ENCODE peak calls at places on chromosomes 1 and 21, in five cellular contexts. E is lower leg skin, G is fibroblast of villous mesenchyme, I is GM06990, Q is cardiac fibroblast. V is an unnamed sample.

GRCh38 chr1:58457023-58457635 is 89.4 kb downstream of the OMA1 start:
- DNase-seq in Q (no peak), G (no peak), I (no peak), E (no peak), V (no peak)

GRCh38 chr1:228511539-228512445 is 24.6 kb downstream of the RNF187 start:
- DNase-seq in E (peak), Q (no peak), I (no peak), G (no peak), V (no peak)

GRCh38 chr1:18724001-18724411 is 93.4 kb downstream of the PAX7 start:
- DNase-seq in Q (no peak), G (no peak), E (no peak), I (no peak), V (no peak)

GRCh38 chr1:20093940-20094391 is 24.0 kb downstream of the PLA2G5 start:
- DNase-seq in G (peak), Q (peak), I (no peak), E (peak), V (no peak)

GRCh38 chr1:156162430-156163037 is 9.1 kb downstream of the SEMA4A start:
- DNase-seq in I (no peak), G (no peak), Q (peak), E (no peak), V (no peak)

GRCh38 chr1:230243583-230244377 is 176.7 kb downstream of the GALNT2 start:
- DNase-seq in G (peak), E (no peak), Q (peak), I (no peak), V (no peak)

GRCh38 chr1:101004061-101004460 is 21.5 kb downstream of the DPH5 start:
- DNase-seq in Q (peak), I (no peak), G (peak), E (no peak), V (no peak)

GRCh38 chr1:201320168-201320842 is 37.0 kb downstream of the PKP1 start:
- DNase-seq in I (no peak), G (no peak), Q (no peak), E (no peak), V (no peak)

GRCh38 chr1:206035027-206035426 is 11.3 kb upstream of the CTSE start:
- DNase-seq in G (no peak), E (no peak), Q (no peak), I (no peak), V (no peak)

GRCh38 chr1:155063550-155064108 is at the start of gene EFNA4:
- DNase-seq in Q (peak), E (peak), I (peak), G (peak), V (peak)

GRCh38 chr1:183277821-183278735 is 92.0 kb downstream of the LAMC2 start:
- DNase-seq in G (peak), I (no peak), Q (peak), E (peak), V (no peak)

GRCh38 chr1:234978397-234979291 is 150.0 kb downstream of the TOMM20 start:
- DNase-seq in E (peak), G (peak), I (peak), Q (peak), V (peak)

GRCh38 chr1:28170036-28170596 is 6.4 kb downstream of the PTAFR start:
- DNase-seq in I (no peak), G (no peak), Q (no peak), E (no peak), V (no peak)

GRCh38 chr21:45435405-45435981 is 30.5 kb downstream of the COL18A1 start:
- DNase-seq in G (no peak), Q (no peak), E (no peak), I (no peak), V (no peak)

GRCh38 chr1:108016451-108016920 is 51.5 kb upstream of the VAV3 start:
- DNase-seq in G (peak), Q (peak), I (peak), E (no peak), V (no peak)

GRCh38 chr21:33041981-33042380 is 16.2 kb downstream of the OLIG2 start:
- DNase-seq in I (no peak), G (no peak), E (no peak), Q (no peak), V (no peak)

GRCh38 chr1:222454196-222454595 is 93.7 kb downstream of the HHIPL2 start:
- DNase-seq in I (no peak), E (no peak), Q (no peak), G (no peak), V (no peak)

GRCh38 chr1:78491311-78492071 is 717 bp downstream of the PTGFR start:
- DNase-seq in G (peak), E (peak), Q (peak), I (no peak), V (no peak)

GRCh38 chr1:29516063-29516820 is 279.9 kb downstream of the PTPRU start:
- DNase-seq in I (no peak), G (no peak), Q (no peak), E (peak), V (no peak)

GRCh38 chr1:163427336-163427735 is 105.6 kb downstream of the NUF2 start:
- DNase-seq in Q (no peak), I (no peak), E (no peak), G (no peak), V (no peak)

GRCh38 chr1:2240251-2241156 is 12.4 kb downstream of the SKI start:
- DNase-seq in I (no peak), G (peak), Q (peak), E (peak), V (no peak)

GRCh38 chr1:212542761-212543187 is 65.8 kb upstream of the ATF3 start:
- DNase-seq in Q (no peak), G (no peak), I (no peak), E (no peak), V (no peak)

GRCh38 chr1:25246600-25247023 is 642 bp downstream of the RSRP1 start:
- DNase-seq in Q (no peak), G (peak), I (no peak), E (peak), V (no peak)

GRCh38 chr1:90826834-90827233 is 109.7 kb upstream of the BARHL2 start:
- DNase-seq in Q (no peak), E (no peak), G (no peak), I (no peak), V (no peak)

GRCh38 chr1:218369688-218370511 is 24.8 kb downstream of the TGFB2 start:
- DNase-seq in I (no peak), E (no peak), Q (peak), G (peak), V (no peak)

GRCh38 chr1:16048573-16049189 is 5.1 kb downstream of the CLCNKB start:
- DNase-seq in G (peak), Q (peak), I (no peak), E (no peak), V (no peak)

GRCh38 chr1:41498391-41498790 is 13.9 kb upstream of the EDN2 start:
- DNase-seq in E (no peak), Q (no peak), G (no peak), I (no peak), V (no peak)

GRCh38 chr1:93619507-93620168 is 62.0 kb downstream of the BCAR3 start:
- DNase-seq in Q (no peak), I (no peak), E (no peak), G (no peak), V (no peak)

GRCh38 chr1:202807367-202807925 is 775 bp downstream of the KDM5B start:
- DNase-seq in G (peak), Q (peak), I (peak), E (peak), V (no peak)

GRCh38 chr21:41973427-41973831 is 19.6 kb upstream of the C2CD2 start:
- DNase-seq in E (peak), G (no peak), I (no peak), Q (no peak), V (no peak)

GRCh38 chr1:52141513-52142219 is at the start of gene ZFYVE9:
- DNase-seq in G (peak), E (peak), I (peak), Q (peak), V (no peak)
- TF ChIP-seq CTCF in G (peak), E (no peak), I (peak), Q (no peak), V (peak)

GRCh38 chr1:17585266-17585987 is 45.9 kb downstream of the ARHGEF10L start:
- DNase-seq in G (no peak), E (no peak), Q (no peak), I (no peak), V (no peak)
- H3K4me3 ChIP-seq in G (no peak), E (no peak), Q (no peak), I (no peak), V (no peak)

DNA sequence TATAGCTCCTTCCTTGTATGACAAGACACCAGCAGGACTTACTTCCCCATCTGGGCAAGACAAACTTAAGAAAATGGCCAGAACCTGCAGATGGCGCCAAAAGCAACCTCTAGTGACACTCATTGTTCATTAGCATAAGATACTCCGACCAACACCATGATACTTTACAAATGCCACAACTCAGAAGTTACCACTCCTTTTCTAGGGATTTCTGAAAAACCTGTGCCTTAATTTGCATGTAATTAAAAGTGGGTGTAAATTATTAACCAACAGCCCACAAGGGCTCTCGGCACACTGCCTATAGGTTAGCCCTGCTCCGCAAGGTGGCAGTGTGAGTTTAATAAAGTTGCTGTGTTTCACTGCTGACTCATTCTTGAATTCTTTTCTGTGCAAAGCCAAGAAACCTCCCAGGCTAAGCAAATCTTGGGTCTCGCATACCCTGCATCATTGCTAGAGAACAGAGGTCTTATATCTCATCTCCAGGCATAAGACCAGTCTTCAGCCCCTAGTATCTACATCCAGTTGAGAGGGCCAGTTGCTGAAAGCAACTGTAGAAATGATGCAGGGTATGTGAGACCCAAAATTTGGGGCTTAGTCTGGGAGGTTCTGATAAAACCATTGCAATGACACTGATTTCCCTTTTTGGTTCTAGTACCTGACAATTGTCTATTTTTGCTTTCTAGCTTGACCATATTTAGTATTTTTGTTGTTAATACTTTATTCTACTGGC is 86.4 kb downstream of the FAF1 start:
- DNase-seq in Q (peak), G (peak), E (no peak), I (peak), V (peak)
- TF ChIP-seq CTCF in Q (peak), G (peak), E (no peak), I (peak), V (peak)

GRCh38 chr1:220879090-220879508 is at the start of gene HLX:
- DNase-seq in I (peak), E (peak), G (peak), Q (peak), V (no peak)
- H3K4me3 ChIP-seq in I (peak), E (peak), G (peak), Q (peak), V (peak)

GRCh38 chr1:17369466-17369865 is 2.5 kb upstream of the PADI6 start:
- DNase-seq in E (no peak), G (no peak), I (no peak), Q (peak), V (no peak)

GRCh38 chr1:17372955-17373354 is 959 bp downstream of the PADI6 start:
- DNase-seq in Q (no peak), E (no peak), I (no peak), G (no peak), V (no peak)

GRCh38 chr1:17375651-17376050 is 3.7 kb downstream of the PADI6 start:
- DNase-seq in G (no peak), E (no peak), I (no peak), Q (no peak), V (no peak)

GRCh38 chr1:17371896-17372295 is at the start of gene PADI6:
- DNase-seq in Q (no peak), E (no peak), G (no peak), I (no peak), V (no peak)

GRCh38 chr1:17370618-17371017 is 1.4 kb upstream of the PADI6 start:
- DNase-seq in G (no peak), Q (no peak), I (no peak), E (no peak), V (no peak)
- TF ChIP-seq CTCF in G (peak), Q (peak), I (peak), E (no peak), V (peak)

GRCh38 chr1:9070421-9071015 is 1.1 kb upstream of the SLC2A5 start:
- DNase-seq in I (no peak), E (no peak), G (no peak), Q (no peak), V (no peak)

GRCh38 chr1:9069324-9070100 is at the start of gene SLC2A5:
- DNase-seq in E (no peak), G (no peak), Q (peak), I (peak), V (peak)

GRCh38 chr1:9066945-9067807 is 2.3 kb downstream of the SLC2A5 start:
- DNase-seq in E (no peak), G (peak), Q (peak), I (no peak), V (no peak)

GRCh38 chr1:9071554-9072235 is 2.3 kb upstream of the SLC2A5 start:
- DNase-seq in E (no peak), G (no peak), Q (no peak), I (no peak), V (no peak)

DNA sequence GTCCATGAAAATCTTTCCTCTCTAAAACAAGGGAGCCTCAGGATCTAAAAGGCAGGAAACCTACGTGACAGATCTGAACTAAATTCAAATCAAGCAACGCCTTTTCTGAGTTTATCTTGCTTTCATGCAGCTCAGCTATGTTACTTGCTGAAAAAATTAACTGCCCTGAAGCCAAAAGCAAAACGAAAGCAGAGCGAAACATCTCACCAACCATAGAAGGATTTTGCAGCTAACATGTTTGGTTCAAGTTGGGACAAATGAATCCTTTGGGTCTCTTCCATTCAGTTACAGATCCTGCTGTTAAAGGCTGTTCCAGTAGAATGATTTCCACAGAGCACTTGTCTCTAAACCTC is 488 bp downstream of the SLC2A5 start:
- DNase-seq in E (no peak), G (no peak), Q (peak), I (no peak), V (no peak)
- H3K4me3 ChIP-seq in E (no peak), G (no peak), Q (no peak), I (peak), V (peak)

DNA sequence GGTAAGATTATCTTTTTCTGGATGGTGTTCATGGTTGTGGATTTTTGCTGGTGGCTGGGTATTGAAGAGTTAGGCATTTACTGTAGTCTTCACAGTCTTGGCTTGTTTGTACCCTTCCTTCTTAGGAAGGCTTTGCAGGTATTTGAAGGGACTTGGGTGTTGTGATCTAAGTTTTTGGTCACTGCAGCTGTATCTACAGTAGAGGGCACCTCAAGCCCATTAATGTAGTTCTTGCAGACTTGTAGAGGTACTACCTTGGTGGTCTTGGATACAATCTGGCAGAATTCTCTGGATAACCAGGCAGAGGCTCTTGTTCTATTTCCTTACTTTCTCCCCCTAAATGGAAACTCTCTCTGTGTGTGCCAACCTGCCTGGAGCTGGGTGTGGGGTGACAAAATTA is 155.8 kb upstream of the BRINP3 start:
- DNase-seq in I (no peak), G (no peak), Q (peak), E (no peak), V (no peak)
- TF ChIP-seq CTCF in I (peak), G (no peak), Q (no peak), E (no peak), V (no peak)

GRCh38 chr1:30748699-30749401 is 8.7 kb downstream of the LAPTM5 start:
- DNase-seq in E (no peak), I (no peak), G (no peak), Q (no peak), V (no peak)
- H3K4me3 ChIP-seq in E (no peak), I (peak), G (no peak), Q (no peak), V (peak)

GRCh38 chr21:43717166-43717853 is 1.6 kb upstream of the PDXK start:
- DNase-seq in G (no peak), E (no peak), Q (no peak), I (no peak), V (no peak)

GRCh38 chr21:43720539-43721224 is 1.8 kb downstream of the PDXK start:
- DNase-seq in Q (no peak), E (no peak), I (no peak), G (no peak), V (no peak)

GRCh38 chr21:43717967-43718871 is 710 bp upstream of the PDXK start:
- DNase-seq in G (no peak), I (no peak), Q (no peak), E (no peak), V (no peak)

GRCh38 chr21:43719748-43720538 is 1.0 kb downstream of the PDXK start:
- DNase-seq in Q (no peak), I (no peak), G (no peak), E (no peak), V (no peak)

GRCh38 chr21:43718872-43719747 is at the start of gene PDXK:
- DNase-seq in I (peak), Q (peak), E (peak), G (peak), V (peak)
- TF ChIP-seq CTCF in I (peak), Q (no peak), E (no peak), G (no peak), V (peak)

GRCh38 chr1:223514644-223515043 is 121.4 kb downstream of the CCDC185 start:
- DNase-seq in Q (no peak), I (no peak), E (no peak), G (no peak), V (no peak)
- H3K4me3 ChIP-seq in Q (no peak), I (no peak), E (no peak), G (no peak), V (no peak)